ENCODE peak calls at places on chromosomes 6 and 20, in six cellular contexts. Z is cardiac muscle cell, O is A549, P is fibroblast of lung, K is heart right ventricle, C is aorta. I is an unnamed sample.

GRCh38 chr20:48644286-48644828 is 183.4 kb downstream of the PREX1 start:
- DNase-seq in Z (no peak), O (no peak), P (no peak), K (no peak), C (no peak), I (no peak)

GRCh38 chr6:134132494-134133141 is 80.2 kb upstream of the SLC2A12 start:
- DNase-seq in Z (peak; percentile 22), O (peak; percentile 14), P (peak; percentile 81), K (no peak), C (no peak), I (no peak)

GRCh38 chr6:90285611-90286381 is 10.8 kb downstream of the BACH2 start:
- DNase-seq in Z (peak; percentile 90), O (peak; percentile 76), P (peak; percentile 97), K (peak; percentile 77), C (peak; percentile 90), I (peak; percentile 78)

GRCh38 chr6:152981989-152982767 is 663 bp downstream of the FBXO5 start:
- DNase-seq in Z (no peak), O (no peak), P (no peak), K (peak; percentile 33), C (no peak), I (no peak)

GRCh38 chr6:42821846-42822245 is 40.0 kb downstream of the BICRAL start:
- DNase-seq in Z (no peak), O (no peak), P (no peak), K (no peak), C (no peak), I (no peak)

GRCh38 chr20:50848846-50849673 is 54.2 kb downstream of the BCAS4 start:
- DNase-seq in Z (no peak), O (no peak), P (no peak), K (no peak), C (no peak), I (no peak)

GRCh38 chr6:180295-180694 is 112.0 kb upstream of the DUSP22 start:
- DNase-seq in Z (no peak), O (no peak), P (no peak), K (no peak), C (no peak), I (no peak)

GRCh38 chr6:170149681-170150589 is 140.9 kb downstream of the DLL1 start:
- DNase-seq in Z (no peak), O (no peak), P (no peak), K (no peak), C (no peak), I (no peak)

GRCh38 chr20:46670585-46671584 is 18.4 kb downstream of the TP53RK start:
- DNase-seq in Z (no peak), O (no peak), P (no peak), K (no peak), C (no peak), I (no peak)

GRCh38 chr20:362271-363254 is 15.7 kb downstream of the NRSN2 start:
- DNase-seq in Z (peak; percentile 95), O (peak; percentile 98), P (peak; percentile 65), K (peak; percentile 85), C (peak; percentile 90), I (peak; percentile 91)

GRCh38 chr20:50554694-50555579 is 44.8 kb downstream of the PTPN1 start:
- DNase-seq in Z (no peak), O (no peak), P (no peak), K (no peak), C (no peak), I (no peak)

GRCh38 chr6:158328446-158328845 is 16.2 kb downstream of the TULP4 start:
- DNase-seq in Z (no peak), O (no peak), P (no peak), K (no peak), C (no peak), I (no peak)

GRCh38 chr6:168968228-168968627 is 285.4 kb downstream of the THBS2 start:
- DNase-seq in Z (peak; percentile 86), O (no peak), P (peak; percentile 91), K (no peak), C (no peak), I (no peak)

GRCh38 chr6:158056355-158056754 is 74.7 kb downstream of the SYNJ2 start:
- DNase-seq in Z (no peak), O (no peak), P (no peak), K (no peak), C (no peak), I (no peak)

GRCh38 chr6:39310542-39310941 is 3.7 kb downstream of the KCNK17 start:
- DNase-seq in Z (no peak), O (no peak), P (no peak), K (no peak), C (no peak), I (no peak)

GRCh38 chr6:112691289-112691688 is 344.2 kb downstream of the RFPL4B start:
- DNase-seq in Z (peak; percentile 78), O (peak; percentile 53), P (peak; percentile 97), K (no peak), C (no peak), I (peak; percentile 67)

GRCh38 chr6:82057846-82058554 is 189.5 kb downstream of the IBTK start:
- DNase-seq in Z (peak; percentile 79), O (no peak), P (peak; percentile 54), K (no peak), C (no peak), I (peak; percentile 20)

GRCh38 chr20:1877604-1878195 is 17.5 kb upstream of the SIRPA start:
- DNase-seq in Z (no peak), O (no peak), P (no peak), K (no peak), C (no peak), I (no peak)

GRCh38 chr20:50594591-50595432 is 84.6 kb downstream of the PTPN1 start:
- DNase-seq in Z (no peak), O (no peak), P (no peak), K (no peak), C (no peak), I (no peak)

GRCh38 chr6:74573613-74574012 is 632.2 kb downstream of the COL12A1 start:
- DNase-seq in Z (no peak), O (no peak), P (no peak), K (no peak), C (no peak), I (no peak)

GRCh38 chr20:13220857-13221297 is at the start of gene ISM1:
- DNase-seq in Z (peak; percentile 9), O (peak; percentile 32), P (peak; percentile 2), K (peak; percentile 18), C (peak; percentile 84), I (no peak)

GRCh38 chr6:17519120-17519519 is 81.0 kb upstream of the FAM8A1 start:
- DNase-seq in Z (no peak), O (no peak), P (peak; percentile 43), K (no peak), C (no peak), I (peak; percentile 49)

GRCh38 chr6:109767961-109768360 is 76.9 kb downstream of the FIG4 start:
- DNase-seq in Z (peak; percentile 54), O (no peak), P (peak; percentile 73), K (no peak), C (no peak), I (no peak)
- H3K27ac ChIP-seq in Z (no peak overlapping the region), O (no peak overlapping the region), P (peak overlapping the region; percentile 1), K (no peak overlapping the region), C (no peak overlapping the region), I (no peak overlapping the region)

DNA sequence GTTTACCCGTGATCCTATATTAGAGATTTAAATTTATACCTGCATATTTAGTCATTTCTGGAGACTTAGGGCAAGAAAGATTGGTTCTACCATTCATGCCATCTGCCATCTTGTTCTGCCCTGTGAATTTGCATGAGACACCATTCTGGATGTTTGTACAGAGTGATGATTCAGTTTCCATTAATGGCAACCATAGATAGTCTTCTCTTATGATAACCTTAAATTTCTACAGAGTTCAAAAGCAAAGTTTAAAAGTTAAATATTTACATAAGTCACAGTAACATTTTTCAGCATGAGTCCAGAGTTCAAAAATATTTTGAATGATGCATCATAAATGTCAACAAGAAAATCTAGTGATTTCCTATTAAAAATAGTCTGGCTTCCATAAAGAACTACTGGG is 23.2 kb downstream of the PLCB1 start:
- DNase-seq in Z (no peak), O (peak; percentile 75), P (peak; percentile 12), K (no peak), C (no peak), I (no peak)
- H3K4me1 ChIP-seq in Z (peaks cover 9% of the 10 kb centered on the region), O (peaks cover 35% of the 10 kb centered on the region), P (peaks cover 20% of the 10 kb centered on the region), K (peaks cover 56% of the 10 kb centered on the region), C (no peaks in the 10 kb centered on the region), I (no peaks in the 10 kb centered on the region)

GRCh38 chr20:33370296-33370695 is 31.0 kb downstream of the CDK5RAP1 start:
- DNase-seq in Z (no peak), O (no peak), P (peak; percentile 29), K (no peak), C (no peak), I (peak; percentile 60)
- H3K27ac ChIP-seq in Z (no peak overlapping the region), O (no peak overlapping the region), P (no peak overlapping the region), K (no peak overlapping the region), C (no peak overlapping the region), I (no peak overlapping the region)

GRCh38 chr20:63830821-63831593 is at the start of gene ZBTB46:
- DNase-seq in Z (peak; percentile 60), O (no peak), P (peak; percentile 49), K (peak; percentile 76), C (peak; percentile 82), I (no peak)
- H3K4me1 ChIP-seq in Z (peaks cover 36% of the 10 kb centered on the region), O (peaks cover 23% of the 10 kb centered on the region), P (peaks cover 12% of the 10 kb centered on the region), K (peaks cover 73% of the 10 kb centered on the region), C (no peaks in the 10 kb centered on the region), I (no peaks in the 10 kb centered on the region)

GRCh38 chr6:122660296-122660695 is 50.1 kb downstream of the PKIB start:
- DNase-seq in Z (no peak), O (no peak), P (no peak), K (no peak), C (no peak), I (no peak)

GRCh38 chr6:122654016-122654415 is 43.8 kb downstream of the PKIB start:
- DNase-seq in Z (peak; percentile 5), O (no peak), P (peak; percentile 88), K (no peak), C (no peak), I (no peak)

GRCh38 chr6:122652431-122652830 is 42.2 kb downstream of the PKIB start:
- DNase-seq in Z (no peak), O (peak; percentile 4), P (peak; percentile 81), K (no peak), C (no peak), I (peak; percentile 21)

GRCh38 chr6:122653094-122653493 is 42.9 kb downstream of the PKIB start:
- DNase-seq in Z (no peak), O (peak; percentile 3), P (peak; percentile 96), K (no peak), C (no peak), I (peak; percentile 76)

DNA sequence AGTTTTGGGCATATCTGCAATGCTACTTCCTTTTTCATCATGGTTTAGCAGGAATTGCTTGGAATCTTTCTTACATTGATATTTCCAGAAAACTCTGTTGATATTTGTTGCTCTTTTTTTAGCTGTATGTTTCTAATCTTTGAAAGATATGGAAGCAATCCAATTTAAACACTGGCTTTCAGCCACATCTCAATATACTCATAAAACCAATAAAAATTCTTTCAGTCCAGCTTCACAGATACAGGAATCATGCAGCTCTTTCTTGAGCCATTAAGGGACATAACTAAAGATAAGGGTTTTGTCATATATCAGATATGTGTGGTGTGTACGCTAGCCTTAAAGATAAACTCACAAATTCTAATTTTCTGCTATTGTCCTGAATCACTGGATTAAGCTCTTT is 47.4 kb downstream of the PKIB start:
- DNase-seq in Z (peak; percentile 3), O (no peak), P (peak; percentile 74), K (no peak), C (no peak), I (no peak)
- H3K27ac ChIP-seq in Z (no peak overlapping the region), O (no peak overlapping the region), P (no peak overlapping the region), K (no peak overlapping the region), C (no peak overlapping the region), I (no peak overlapping the region)

GRCh38 chr6:16414205-16414604 is 175.8 kb downstream of the GMPR start:
- DNase-seq in Z (peak; percentile 41), O (no peak), P (peak; percentile 69), K (no peak), C (no peak), I (no peak)
- H3K4me1 ChIP-seq in Z (peaks cover 41% of the 10 kb centered on the region), O (peaks cover 5% of the 10 kb centered on the region), P (peaks cover 4% of the 10 kb centered on the region), K (peaks cover 24% of the 10 kb centered on the region), C (no peaks in the 10 kb centered on the region), I (no peaks in the 10 kb centered on the region)